ENCODE peak calls at places on chromosomes 13 and 19, in eight cellular contexts. B is astrocyte of the cerebellum; K is body of pancreas; H is stimulated activated CD4-positive, alpha-beta T cell treated with anti-CD3 and anti-CD28 coated beads, Interleukin-1b, Interleukin-23, amount 100 ng/mL, for 48 hours; N is left cardiac atrium; L is neural progenitor cell; P is sciatic nerve; O is thoracic aorta. U is an unnamed sample.

GRCh38 chr19:4115050-4115817 is 8.7 kb downstream of the MAP2K2 start:
- DNase-seq in B (no peak), K (no peak), H (peak), N (no peak), L (no peak), P (no peak), O (no peak), U (peak)

GRCh38 chr13:98525852-98526512 is 50.9 kb downstream of the STK24 start:
- DNase-seq in B (no peak), K (no peak), H (no peak), N (no peak), L (no peak), P (no peak), O (no peak), U (no peak)

GRCh38 chr13:99868767-99869166 is 102.8 kb downstream of the ZIC5 start:
- DNase-seq in B (no peak), K (no peak), H (no peak), N (no peak), L (no peak), P (no peak), O (no peak), U (no peak)

GRCh38 chr19:38696733-38697055 is 47.6 kb downstream of the CAPN12 start:
- DNase-seq in B (no peak), K (no peak), H (no peak), N (no peak), L (no peak), P (no peak), O (no peak), U (no peak)

GRCh38 chr19:343941-344624 is 513 bp downstream of the MIER2 start:
- DNase-seq in B (no peak), K (no peak), H (peak), N (no peak), L (peak), P (peak), O (no peak), U (peak)

GRCh38 chr13:82330499-82330898 is 1551.8 kb downstream of the SLITRK1 start:
- DNase-seq in B (no peak), K (no peak), H (no peak), N (no peak), L (no peak), P (no peak), O (no peak), U (no peak)

GRCh38 chr19:29287061-29287460 is 74.1 kb upstream of the UQCRFS1 start:
- DNase-seq in B (no peak), K (peak), H (no peak), N (no peak), L (no peak), P (no peak), O (no peak), U (no peak)

GRCh38 chr19:15551183-15552004 is 43.1 kb downstream of the CYP4F22 start:
- DNase-seq in B (no peak), K (peak), H (peak), N (peak), L (no peak), P (no peak), O (no peak), U (peak)

GRCh38 chr13:113656015-113656588 is 1.9 kb downstream of the ATP4B start:
- DNase-seq in B (no peak), K (peak), H (no peak), N (no peak), L (no peak), P (peak), O (no peak), U (peak)

GRCh38 chr13:94232956-94233355 is 246.5 kb downstream of the DCT start:
- DNase-seq in B (no peak), K (no peak), H (no peak), N (no peak), L (no peak), P (no peak), O (no peak), U (no peak)

GRCh38 chr19:1453525-1454371 is 3.8 kb downstream of the APC2 start:
- DNase-seq in B (no peak), K (peak), H (no peak), N (peak), L (peak), P (peak), O (no peak), U (no peak)

GRCh38 chr13:19910336-19911072 is 47.1 kb upstream of the ZMYM5 start:
- DNase-seq in B (no peak), K (no peak), H (no peak), N (no peak), L (no peak), P (no peak), O (no peak), U (no peak)